ENCODE peak calls at places on chromosomes 4 and X, in four cellular contexts. S is stomach, Y is transverse colon, B is K562. C is an unnamed sample.

GRCh38 chr4:164949448-164950118 is 27.9 kb downstream of the TRIM61 start:
- DNase-seq in S (no peak), Y (no peak), B (no peak), C (no peak)

GRCh38 chr4:101022151-101023024 is 324.9 kb downstream of the PPP3CA start:
- DNase-seq in S (no peak), Y (no peak), B (no peak), C (no peak)

GRCh38 chrX:119549327-119550016 is 15.7 kb downstream of the STEEP1 start:
- DNase-seq in S (no peak), Y (no peak), B (no peak), C (no peak)

GRCh38 chrX:116863029-116863428 is 400.3 kb upstream of the CT83 start:
- DNase-seq in S (no peak), Y (no peak), B (no peak), C (no peak)

GRCh38 chr4:144360394-144360793 is 219.9 kb upstream of the GYPA start:
- DNase-seq in S (no peak), Y (no peak), B (no peak), C (no peak)

GRCh38 chr4:18568600-18568999 is 547.0 kb upstream of the LCORL start:
- DNase-seq in S (no peak), Y (no peak), B (no peak), C (no peak)

GRCh38 chrX:15349046-15349445 is 13.7 kb upstream of the PIGA start:
- DNase-seq in S (peak; percentile 42), Y (peak; percentile 13), B (peak; percentile 15), C (no peak)

GRCh38 chr4:110087116-110087708 is 111.2 kb downstream of the ELOVL6 start:
- DNase-seq in S (no peak), Y (no peak), B (no peak), C (no peak)

GRCh38 chr4:74391890-74392478 is 27.0 kb downstream of the EREG start:
- DNase-seq in S (no peak), Y (no peak), B (no peak), C (no peak)

GRCh38 chrX:33725556-33726232 is 406.4 kb downstream of the FAM47A start:
- DNase-seq in S (no peak), Y (no peak), B (no peak), C (no peak)

GRCh38 chrX:108397627-108398392 is 40.4 kb downstream of the COL4A6 start:
- DNase-seq in S (no peak), Y (no peak), B (no peak), C (no peak)

GRCh38 chrX:3549442-3549875 is 164.0 kb downstream of the PRKX start:
- DNase-seq in S (no peak), Y (no peak), B (no peak), C (peak; percentile 48)

GRCh38 chrX:40107291-40108083 is 9.7 kb upstream of the BCOR start:
- DNase-seq in S (peak; percentile 71), Y (peak; percentile 72), B (no peak), C (no peak)

GRCh38 chr4:163941221-163941865 is 446.9 kb downstream of the TMA16 start:
- DNase-seq in S (no peak), Y (no peak), B (no peak), C (no peak)

GRCh38 chrX:56130013-56130412 is 102.1 kb upstream of the KLF8 start:
- DNase-seq in S (no peak), Y (no peak), B (no peak), C (no peak)

GRCh38 chrX:151746502-151746901 is 12.0 kb downstream of the CNGA2 start:
- DNase-seq in S (no peak), Y (no peak), B (no peak), C (no peak)

GRCh38 chr4:54581807-54582206 is 76.0 kb upstream of the KIT start:
- DNase-seq in S (no peak), Y (no peak), B (no peak), C (no peak)

GRCh38 chrX:31609130-31609529 is 537.3 kb upstream of the FTHL17 start:
- DNase-seq in S (no peak), Y (no peak), B (no peak), C (no peak)

GRCh38 chr4:931194-931959 is 739 bp downstream of the GAK start:
- DNase-seq in S (no peak), Y (peak; percentile 36), B (no peak), C (no peak)

GRCh38 chrX:85627363-85627762 is 247.9 kb upstream of the POF1B start:
- DNase-seq in S (no peak), Y (no peak), B (no peak), C (no peak)

GRCh38 chrX:16946971-16947562 is 609 bp downstream of the REPS2 start:
- DNase-seq in S (peak; percentile 41), Y (peak; percentile 23), B (peak; percentile 11), C (no peak)

GRCh38 chr4:23903859-23904438 is 14.1 kb upstream of the PPARGC1A start:
- DNase-seq in S (peak; percentile 58), Y (no peak), B (no peak), C (no peak)

GRCh38 chr4:6204871-6205583 is 4.7 kb upstream of the JAKMIP1 start:
- DNase-seq in S (peak; percentile 17), Y (no peak), B (no peak), C (peak; percentile 17)

DNA sequence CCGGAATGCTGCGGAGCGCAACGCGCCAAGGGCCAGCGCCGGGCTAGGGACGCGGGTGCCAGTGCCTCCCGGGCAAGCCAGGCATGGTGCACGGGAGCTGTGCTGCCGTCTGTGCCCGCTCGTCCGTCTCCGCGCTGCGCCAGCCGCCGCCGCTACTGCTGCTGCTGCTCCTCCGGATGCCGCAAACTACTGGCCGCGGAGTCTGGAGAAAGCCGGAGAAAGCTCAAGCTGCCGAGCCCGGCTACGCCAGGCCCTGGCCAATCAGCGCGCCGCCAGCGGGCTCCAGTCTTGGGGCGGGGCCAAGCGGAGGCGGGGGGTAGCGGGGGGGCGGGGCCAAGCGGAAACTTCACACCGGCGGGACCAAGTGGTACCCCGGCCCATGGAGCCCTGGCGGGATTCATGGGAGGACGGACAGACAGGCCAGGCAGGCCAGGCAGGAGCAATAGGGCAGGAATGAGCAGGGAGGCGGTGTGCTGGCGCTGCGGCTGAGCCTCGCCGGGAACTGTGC is at the start of gene PCDH19:
- DNase-seq in S (peak; percentile 54), Y (peak; percentile 42), B (no peak), C (no peak)
- H3K4me3 ChIP-seq in S (peak within 1 kb of the TSS; percentile 36), Y (peak within 1 kb of the TSS; percentile 30), B (no peak within 1 kb of the TSS), C (peak within 1 kb of the TSS; percentile 50)

GRCh38 chrX:68694429-68695205 is 47.2 kb downstream of the STARD8 start:
- DNase-seq in S (no peak), Y (no peak), B (no peak), C (no peak)
- TF ChIP-seq POLR2A in S (no peak), Y (no peak), B (no peak), C (no peak)

DNA sequence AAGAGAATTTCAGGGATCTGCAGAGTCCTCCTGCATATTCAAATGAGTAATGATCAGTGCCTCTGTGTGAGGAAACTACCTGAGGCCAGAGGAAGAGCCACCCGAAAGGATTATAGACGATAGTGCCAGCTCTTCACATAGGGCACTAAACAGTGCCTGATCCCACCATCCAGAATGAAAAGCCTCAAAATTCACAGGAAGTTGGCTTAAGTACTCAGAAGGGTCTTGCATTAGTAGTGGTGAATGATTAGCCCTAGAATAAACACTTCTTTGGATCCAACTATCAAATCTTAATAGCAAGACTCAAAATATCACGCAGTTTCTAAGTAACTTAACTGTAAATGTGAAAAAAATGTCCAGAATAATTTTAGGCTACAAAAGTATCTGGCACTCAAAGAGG is 324.4 kb downstream of the ZNF674 start:
- DNase-seq in S (no peak), Y (no peak), B (no peak), C (no peak)
- H3K4me1 ChIP-seq in S (no peaks in the 10 kb centered on the region), Y (no peaks in the 10 kb centered on the region), B (no peaks in the 10 kb centered on the region), C (no peaks in the 10 kb centered on the region)

GRCh38 chr4:139460565-139460964 is 6.6 kb downstream of the RAB33B start:
- DNase-seq in S (no peak), Y (no peak), B (no peak), C (no peak)
- H3K4me3 ChIP-seq in S (no peak overlapping the region), Y (no peak overlapping the region), B (no peak overlapping the region), C (no peak overlapping the region)

GRCh38 chr4:39452860-39453587 is 5.7 kb downstream of the RPL9 start:
- DNase-seq in S (no peak), Y (no peak), B (no peak), C (no peak)
- TF ChIP-seq POLR2A in S (no peak), Y (no peak), B (peak; percentile 73), C (no peak)

DNA sequence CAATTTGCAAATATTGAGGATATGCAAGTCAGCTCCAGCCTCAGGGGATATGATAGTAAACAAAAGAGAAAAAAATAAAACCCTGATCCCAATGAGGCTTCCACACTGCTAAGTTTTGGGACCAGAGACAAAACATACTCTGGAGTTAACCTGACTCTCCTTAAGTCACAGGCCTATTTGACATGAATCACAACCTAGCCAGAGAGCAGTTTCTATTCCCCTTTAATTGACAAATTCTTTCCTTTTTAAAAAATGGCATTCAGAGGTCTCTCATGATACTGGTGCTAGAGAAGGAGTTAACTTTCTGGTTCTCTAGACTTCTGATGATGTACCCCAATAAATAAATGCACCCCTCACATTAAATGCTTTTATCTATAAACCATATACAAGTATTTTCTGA is 8.8 kb downstream of the ACSL1 start:
- DNase-seq in S (no peak), Y (no peak), B (no peak), C (no peak)
- H3K4me1 ChIP-seq in S (peaks cover 66% of the 10 kb centered on the region), Y (peaks cover 12% of the 10 kb centered on the region), B (peaks cover 26% of the 10 kb centered on the region), C (peaks cover 17% of the 10 kb centered on the region)

DNA sequence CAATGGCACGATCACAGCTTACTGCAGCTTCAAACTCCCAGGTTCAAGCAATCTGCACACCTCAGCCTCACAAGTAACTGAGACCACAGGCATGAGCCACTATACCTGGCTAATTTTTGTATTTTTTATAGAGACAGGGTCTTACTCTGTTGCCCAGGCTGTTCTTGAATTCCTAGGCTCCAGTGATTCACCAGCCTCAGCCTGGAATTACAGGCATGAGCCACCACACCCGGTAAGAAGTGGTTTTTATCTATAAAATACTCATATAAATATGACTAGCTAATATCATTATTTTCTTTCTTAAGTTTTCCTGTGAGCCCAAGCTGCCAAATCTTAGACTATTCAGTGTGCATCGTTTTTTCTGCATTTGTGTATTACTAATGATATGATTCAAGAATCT is 4.4 kb downstream of the SCFD2 start:
- DNase-seq in S (no peak), Y (no peak), B (no peak), C (no peak)
- H3K4me3 ChIP-seq in S (no peak overlapping the region), Y (no peak overlapping the region), B (no peak overlapping the region), C (no peak overlapping the region)

GRCh38 chrX:135985123-135985973 is at the start of gene SLC9A6:
- DNase-seq in S (peak; percentile 74), Y (peak; percentile 81), B (peak; percentile 78), C (peak; percentile 41)
- TF ChIP-seq POLR2A in S (no peak), Y (no peak), B (peak; percentile 53), C (no peak)

GRCh38 chr4:120723986-120724385 is 198.5 kb downstream of the PRDM5 start:
- DNase-seq in S (no peak), Y (no peak), B (no peak), C (no peak)

GRCh38 chr4:120723105-120723504 is 199.4 kb downstream of the PRDM5 start:
- DNase-seq in S (no peak), Y (no peak), B (no peak), C (no peak)

GRCh38 chr4:120725639-120726585 is 196.6 kb downstream of the PRDM5 start:
- DNase-seq in S (no peak), Y (no peak), B (no peak), C (no peak)

GRCh38 chr4:120722655-120723054 is 199.9 kb downstream of the PRDM5 start:
- DNase-seq in S (no peak), Y (no peak), B (no peak), C (no peak)

DNA sequence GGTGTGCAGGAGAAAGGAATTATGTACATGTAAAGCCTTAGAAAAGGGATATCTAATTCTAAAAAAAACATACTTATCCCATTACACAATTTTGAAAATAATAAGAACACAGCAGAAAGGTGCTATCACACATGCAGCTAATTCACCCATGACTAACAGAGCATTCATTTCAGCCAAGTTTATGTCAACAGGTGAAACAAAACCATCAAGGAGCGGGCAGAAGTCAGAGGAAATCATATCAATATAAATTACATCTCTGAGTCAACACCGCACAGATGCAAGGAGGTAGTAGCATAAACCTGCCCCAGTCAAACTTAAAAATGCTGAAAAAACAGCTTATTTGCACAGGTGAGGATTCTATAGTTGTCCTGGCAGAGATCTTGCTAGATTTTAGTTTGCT is 197.9 kb downstream of the PRDM5 start:
- DNase-seq in S (no peak), Y (no peak), B (no peak), C (no peak)
- H3K4me1 ChIP-seq in S (no peaks in the 10 kb centered on the region), Y (no peaks in the 10 kb centered on the region), B (no peaks in the 10 kb centered on the region), C (no peaks in the 10 kb centered on the region)

C was measured in breast epithelium.